ENCODE peak calls at places on chromosomes 12 and 14, in eight cellular contexts. W is A549, L is neural progenitor cell, G is K562, P is transverse colon, U is thoracic aorta, B is RWPE2, E is right lobe of liver. A is an unnamed sample.

GRCh38 chr12:13205809-13206559 is 9.5 kb downstream of the EMP1 start:
- DNase-seq in L (no peak), E (no peak), B (peak), U (no peak), W (peak), P (no peak), G (no peak), A (peak)

GRCh38 chr12:11978985-11979384 is 91.8 kb upstream of the BCL2L14 start:
- DNase-seq in G (no peak), B (no peak), E (no peak), P (no peak), U (no peak), W (no peak), L (no peak), A (no peak)

GRCh38 chr14:55701638-55702037 is 121.6 kb downstream of the KTN1 start:
- DNase-seq in G (no peak), U (no peak), P (no peak), E (no peak), B (no peak), L (no peak), W (peak), A (no peak)

GRCh38 chr14:75156111-75156510 is 20.3 kb downstream of the TMED10 start:
- DNase-seq in G (no peak), W (no peak), L (no peak), U (no peak), P (no peak), B (no peak), E (no peak), A (no peak)

GRCh38 chr12:130198026-130198662 is 35.9 kb downstream of the FZD10 start:
- DNase-seq in B (no peak), L (no peak), U (no peak), P (no peak), G (no peak), W (no peak), E (no peak), A (no peak)

GRCh38 chr14:99393059-99393655 is 87.5 kb downstream of the SETD3 start:
- DNase-seq in P (peak), B (no peak), U (no peak), L (peak), E (peak), W (peak), G (peak), A (peak)

GRCh38 chr12:49873361-49873934 is 30.3 kb downstream of the FAIM2 start:
- DNase-seq in W (no peak), L (no peak), P (no peak), B (no peak), E (no peak), U (no peak), G (no peak), A (peak)

GRCh38 chr12:52690351-52691075 is 10.3 kb upstream of the KRT1 start:
- DNase-seq in U (no peak), W (no peak), P (no peak), G (no peak), B (no peak), L (peak), E (no peak), A (no peak)

GRCh38 chr14:68110989-68111704 is 291.6 kb downstream of the RAD51B start:
- DNase-seq in B (no peak), P (no peak), W (no peak), G (no peak), U (no peak), L (no peak), E (no peak), A (no peak)

GRCh38 chr12:46886541-46887041 is 60.8 kb upstream of the SLC38A4 start:
- DNase-seq in G (no peak), E (no peak), U (no peak), W (no peak), L (no peak), P (no peak), B (no peak), A (no peak)

GRCh38 chr14:74575936-74576335 is 36.1 kb downstream of the LTBP2 start:
- DNase-seq in E (peak), W (no peak), B (no peak), L (no peak), P (no peak), G (no peak), U (no peak), A (no peak)

GRCh38 chr14:85528882-85529585 is 910 bp upstream of the FLRT2 start:
- DNase-seq in E (no peak), W (peak), U (no peak), G (no peak), B (no peak), P (no peak), L (peak), A (peak)

GRCh38 chr12:67067453-67068203 is 201.5 kb upstream of the CAND1 start:
- DNase-seq in G (no peak), P (no peak), U (no peak), L (peak), W (peak), E (no peak), B (no peak), A (no peak)

GRCh38 chr14:55317907-55318306 is 46.7 kb downstream of the FBXO34 start:
- DNase-seq in G (no peak), W (no peak), U (no peak), P (no peak), E (no peak), B (no peak), L (no peak), A (no peak)

GRCh38 chr14:94685166-94685581 is 73.0 kb downstream of the SERPINA3 start:
- DNase-seq in L (peak), U (no peak), P (no peak), B (peak), G (no peak), W (peak), E (no peak), A (no peak)

GRCh38 chr12:103505371-103506236 is 9.8 kb upstream of the C12orf42 start:
- DNase-seq in G (no peak), B (no peak), W (no peak), P (no peak), E (no peak), L (no peak), U (no peak), A (no peak)

GRCh38 chr14:91466192-91466591 is 43.9 kb downstream of the PPP4R3A start:
- DNase-seq in L (no peak), B (no peak), W (no peak), G (no peak), E (no peak), P (no peak), U (no peak), A (no peak)

GRCh38 chr14:79437951-79438350 is 773.4 kb downstream of the DIO2 start:
- DNase-seq in P (no peak), L (no peak), E (no peak), G (no peak), W (no peak), B (no peak), U (no peak), A (no peak)

GRCh38 chr14:96143906-96144305 is 60.7 kb upstream of the BDKRB2 start:
- DNase-seq in G (no peak), P (no peak), U (no peak), E (no peak), B (no peak), W (no peak), L (no peak), A (peak)

GRCh38 chr12:132886529-132887477 is 602 bp downstream of the CHFR start:
- DNase-seq in L (no peak), E (no peak), B (no peak), G (peak), P (peak), U (no peak), W (peak), A (peak)
- H3K4me3 ChIP-seq in L (peak), E (peak), B (peak), G (peak), P (peak), U (peak), W (peak), A (peak)

DNA sequence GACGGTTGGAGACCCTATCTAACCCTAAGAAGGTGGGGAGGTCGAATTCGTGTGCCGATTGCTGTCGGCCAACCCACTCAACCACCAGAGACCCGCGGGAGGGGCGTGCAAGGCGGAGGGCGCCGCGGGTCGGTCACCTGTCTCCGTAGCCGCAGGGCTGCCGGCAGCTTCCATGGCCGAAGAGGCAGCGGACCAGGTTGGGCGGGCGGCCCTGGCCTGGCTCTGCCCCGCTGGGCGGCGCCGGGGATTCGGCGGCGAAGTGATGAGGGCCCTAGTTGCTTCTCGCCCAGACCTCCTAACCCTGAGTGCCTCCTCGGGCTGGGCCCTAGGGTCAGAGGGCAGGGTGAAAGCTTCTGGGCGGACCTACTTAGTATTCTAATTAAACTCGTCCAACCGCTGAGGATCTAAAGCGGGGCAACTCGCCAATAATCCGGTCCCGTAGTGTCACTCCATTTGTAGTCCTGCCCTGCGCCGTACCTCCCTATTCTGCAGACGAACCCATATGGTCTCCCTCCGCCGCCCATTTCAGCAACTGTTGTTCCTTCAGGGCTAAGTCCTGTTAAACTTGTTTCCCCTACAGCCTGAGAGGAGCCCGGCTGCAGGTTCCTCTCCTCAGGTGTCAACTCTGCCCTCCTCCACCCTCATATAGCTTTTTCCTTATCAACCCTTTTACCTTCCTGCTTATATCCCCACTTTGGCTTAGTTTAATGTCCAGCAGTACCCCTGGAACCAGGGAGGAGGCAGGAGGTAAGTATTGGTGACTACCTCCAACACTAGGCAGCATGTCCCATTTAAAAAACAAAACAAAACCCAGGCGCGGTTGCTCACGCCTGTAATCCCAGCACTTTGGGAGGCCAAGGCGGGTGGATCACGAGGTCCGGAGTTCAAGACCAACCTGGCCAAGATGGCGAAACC is at the start of gene PYM1:
- DNase-seq in L (peak), E (peak), G (peak), B (peak), U (no peak), W (peak), P (peak), A (peak)
- TF ChIP-seq CTCF in L (no peak), E (no peak), G (no peak), B (no peak), U (no peak), W (no peak), P (no peak), A (no peak)

GRCh38 chr14:61281186-61281676 is at the start of gene TMEM30B:
- DNase-seq in U (no peak), P (peak), B (peak), E (peak), G (no peak), L (no peak), W (no peak), A (no peak)

GRCh38 chr14:61280526-61281185 is 482 bp downstream of the TMEM30B start:
- DNase-seq in U (no peak), B (peak), P (peak), E (peak), W (peak), G (no peak), L (peak), A (peak)

GRCh38 chr14:61277784-61278183 is 3.4 kb downstream of the TMEM30B start:
- DNase-seq in P (no peak), U (no peak), E (no peak), W (no peak), L (no peak), B (no peak), G (no peak), A (no peak)

GRCh38 chr14:61281911-61282310 is 773 bp upstream of the TMEM30B start:
- DNase-seq in B (no peak), G (no peak), E (no peak), U (no peak), W (no peak), L (no peak), P (no peak), A (no peak)

GRCh38 chr14:61280092-61280525 is 1.0 kb downstream of the TMEM30B start:
- DNase-seq in U (no peak), L (no peak), W (no peak), P (peak), E (peak), B (peak), G (no peak), A (no peak)
- H3K4me3 ChIP-seq in U (peak), L (peak), W (peak), P (peak), E (peak), B (peak), G (no peak), A (no peak)

GRCh38 chr12:112218150-112218549 is 92.8 kb downstream of the TRAFD1 start:
- DNase-seq in W (no peak), B (no peak), U (no peak), E (no peak), G (no peak), L (no peak), P (no peak), A (peak)

GRCh38 chr12:112216223-112216622 is 90.9 kb downstream of the TRAFD1 start:
- DNase-seq in E (no peak), P (no peak), B (no peak), U (no peak), L (no peak), G (no peak), W (no peak), A (no peak)

GRCh38 chr12:112214064-112214463 is 88.7 kb downstream of the TRAFD1 start:
- DNase-seq in G (no peak), W (no peak), U (no peak), L (no peak), P (no peak), B (no peak), E (no peak), A (no peak)

GRCh38 chr12:112217647-112218046 is 92.3 kb downstream of the TRAFD1 start:
- DNase-seq in P (no peak), L (no peak), W (no peak), B (no peak), U (no peak), G (no peak), E (no peak), A (no peak)

GRCh38 chr12:112219195-112219594 is 93.8 kb downstream of the TRAFD1 start:
- DNase-seq in G (no peak), U (no peak), P (no peak), W (no peak), B (no peak), E (no peak), L (no peak), A (no peak)
- TF ChIP-seq CTCF in G (no peak), U (no peak), P (no peak), W (no peak), B (no peak), E (no peak), L (no peak), A (no peak)

GRCh38 chr12:10716704-10717315 is 6.3 kb downstream of the YBX3 start:
- DNase-seq in U (peak), B (peak), L (peak), W (peak), E (no peak), G (no peak), P (peak), A (peak)
- H3K4me3 ChIP-seq in U (peak), B (no peak), L (no peak), W (peak), E (no peak), G (no peak), P (no peak), A (peak)

DNA sequence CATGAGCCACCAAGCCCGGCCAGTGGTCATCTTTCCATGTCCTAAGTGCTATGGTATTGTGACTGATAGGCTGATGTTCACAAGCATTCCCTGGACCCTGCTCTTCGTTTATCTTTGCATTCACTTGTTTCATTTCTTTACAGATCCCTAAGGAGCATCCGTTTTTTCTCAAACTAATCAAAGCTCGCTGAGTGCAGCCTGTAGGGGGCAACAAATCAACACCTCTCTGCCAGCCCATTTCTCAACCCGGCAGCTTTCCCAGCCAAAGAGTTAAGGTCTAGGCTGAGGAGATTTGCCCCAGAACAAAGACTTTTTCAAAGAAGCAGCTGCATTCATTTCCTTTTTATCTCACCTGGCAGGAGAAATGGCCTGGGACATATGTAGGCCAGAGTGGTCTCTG is 12.1 kb downstream of the SIRT4 start:
- DNase-seq in G (peak), W (peak), B (no peak), L (peak), E (no peak), P (no peak), U (no peak), A (no peak)
- TF ChIP-seq CTCF in G (peak), W (peak), B (peak), L (peak), E (peak), P (no peak), U (no peak), A (peak)

DNA sequence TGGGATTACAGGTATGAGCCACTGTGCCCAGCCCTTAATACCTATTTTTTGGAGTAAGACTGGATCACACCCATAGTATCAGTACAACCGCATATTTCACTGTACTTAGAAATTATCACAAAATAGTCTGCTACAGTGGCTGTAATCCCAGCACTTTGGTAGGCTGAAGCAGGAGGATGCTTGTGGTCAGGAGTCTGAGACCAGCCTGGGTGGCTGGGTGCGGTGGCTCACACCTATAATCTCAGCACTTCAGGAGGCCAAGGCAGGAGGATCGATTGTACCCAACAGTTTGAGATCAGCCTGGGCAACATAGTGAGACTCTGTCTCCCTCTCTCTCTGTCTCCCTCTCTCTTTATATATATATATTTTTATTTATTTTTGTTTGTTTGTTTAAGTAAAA is 5.9 kb downstream of the SPTLC2 start:
- DNase-seq in P (no peak), W (no peak), B (no peak), L (no peak), E (no peak), G (no peak), U (no peak), A (no peak)
- H3K4me3 ChIP-seq in P (no peak), W (no peak), B (no peak), L (no peak), E (no peak), G (no peak), U (no peak), A (no peak)

GRCh38 chr14:78228702-78229327 is 58.6 kb downstream of the NRXN3 start:
- DNase-seq in B (no peak), P (no peak), W (no peak), U (no peak), E (no peak), G (no peak), L (no peak), A (no peak)

GRCh38 chr14:78222746-78223145 is 52.6 kb downstream of the NRXN3 start:
- DNase-seq in L (no peak), E (no peak), U (no peak), W (no peak), B (no peak), G (no peak), P (no peak), A (no peak)

GRCh38 chr14:78232666-78233065 is 62.5 kb downstream of the NRXN3 start:
- DNase-seq in U (no peak), E (no peak), P (no peak), L (no peak), G (no peak), W (no peak), B (no peak), A (no peak)

GRCh38 chr14:78227466-78228077 is 57.4 kb downstream of the NRXN3 start:
- DNase-seq in L (no peak), G (no peak), B (no peak), U (no peak), P (no peak), W (peak), E (no peak), A (no peak)
- TF ChIP-seq CTCF in L (peak), G (no peak), B (peak), U (no peak), P (no peak), W (no peak), E (no peak), A (no peak)

A was measured in fibroblast of villous mesenchyme.